ENCODE peak calls at places on chromosomes 16 and 17, in nine cellular contexts. B is T-helper 9 cell; U is nucleus accumbens; L is activated CD8-positive, alpha-beta T cell treated with anti-CD3 and anti-CD28 coated beads, Interleukin-2, amount 10 ng/mL, durations not matched to agents 7 days and 5 days; K is cardiac muscle cell; E is dermis microvascular lymphatic vessel endothelial cell; P is GM03348; Z is A549; H is left kidney. M is an unnamed sample.

GRCh38 chr17:45839442-45839841 is 5.2 kb upstream of the SPPL2C start:
- DNase-seq in U (no peak), Z (no peak), K (no peak), H (no peak), B (no peak), L (no peak), P (no peak), E (no peak), M (no peak)

GRCh38 chr16:26475579-26475978 is 591.1 kb upstream of the C16orf82 start:
- DNase-seq in L (no peak), U (no peak), B (no peak), H (no peak), Z (no peak), K (no peak), E (no peak), P (no peak), M (no peak)

GRCh38 chr16:50480206-50480605 is 68.0 kb upstream of the NKD1 start:
- DNase-seq in E (no peak), P (no peak), K (no peak), H (no peak), U (no peak), Z (no peak), B (no peak), L (no peak), M (no peak)

GRCh38 chr17:63555475-63556156 is 5.3 kb downstream of the DCAF7 start:
- DNase-seq in E (no peak), Z (no peak), K (no peak), P (no peak), H (no peak), U (no peak), B (no peak), L (no peak), M (peak)

GRCh38 chr17:79272666-79273219 is 198.1 kb downstream of the ENGASE start:
- DNase-seq in P (no peak), K (peak), B (no peak), Z (peak), U (no peak), H (no peak), E (peak), L (no peak), M (no peak)

GRCh38 chr16:49484454-49484853 is 110.8 kb downstream of the C16orf78 start:
- DNase-seq in K (peak), B (no peak), U (no peak), P (peak), L (no peak), H (peak), E (peak), Z (no peak), M (no peak)

GRCh38 chr17:47934856-47935255 is 6.5 kb upstream of the PNPO start:
- DNase-seq in L (no peak), B (no peak), Z (no peak), H (no peak), U (no peak), P (no peak), E (no peak), K (no peak), M (no peak)

GRCh38 chr16:50604610-50605009 is 56.4 kb downstream of the NKD1 start:
- DNase-seq in E (no peak), P (no peak), Z (no peak), B (no peak), K (no peak), H (no peak), L (no peak), U (no peak), M (no peak)

GRCh38 chr16:30032083-30032819 is 1.2 kb upstream of the TLCD3B start:
- DNase-seq in H (peak), P (peak), B (peak), Z (peak), E (peak), L (peak), K (peak), U (no peak), M (peak)

GRCh38 chr16:51049678-51050378 is 101.2 kb downstream of the SALL1 start:
- DNase-seq in P (no peak), H (no peak), U (no peak), E (no peak), B (no peak), Z (no peak), L (no peak), K (no peak), M (no peak)

GRCh38 chr17:21044971-21045370 is 2.2 kb upstream of the USP22 start:
- DNase-seq in H (no peak), U (no peak), P (no peak), L (no peak), Z (no peak), B (no peak), E (no peak), K (no peak), M (no peak)

GRCh38 chr17:226108-226772 is 44.8 kb upstream of the DOC2B start:
- DNase-seq in H (no peak), L (no peak), E (no peak), B (no peak), U (no peak), Z (no peak), K (no peak), P (no peak), M (no peak)

GRCh38 chr17:21573961-21574610 is 118.2 kb upstream of the KCNJ18 start:
- DNase-seq in B (peak), U (peak), P (peak), K (no peak), H (peak), L (no peak), Z (no peak), E (peak), M (no peak)

GRCh38 chr16:89122322-89122831 is 28.7 kb downstream of the ACSF3 start:
- DNase-seq in P (no peak), Z (no peak), B (peak), L (peak), K (no peak), H (peak), E (no peak), U (no peak), M (no peak)

GRCh38 chr16:53257001-53257400 is 177.3 kb upstream of the RBL2 start:
- DNase-seq in Z (no peak), K (no peak), B (no peak), L (no peak), P (peak), H (no peak), U (no peak), E (peak), M (no peak)

GRCh38 chr16:83810906-83811305 is 3.1 kb downstream of the HSBP1 start:
- DNase-seq in P (peak), L (no peak), U (no peak), E (no peak), K (no peak), H (no peak), B (no peak), Z (no peak), M (no peak)

GRCh38 chr16:4298761-4299522 is 16.9 kb upstream of the GLIS2 start:
- DNase-seq in U (no peak), Z (peak), B (no peak), E (peak), K (peak), L (no peak), H (peak), P (peak), M (no peak)

GRCh38 chr16:65817799-65818198 is 548.7 kb upstream of the CDH5 start:
- DNase-seq in K (no peak), U (no peak), P (no peak), E (no peak), L (no peak), H (no peak), B (no peak), Z (no peak), M (no peak)

GRCh38 chr17:32869345-32870026 is 7.4 kb downstream of the MYO1D start:
- DNase-seq in U (no peak), P (no peak), E (peak), H (no peak), L (no peak), K (no peak), Z (no peak), B (no peak), M (no peak)

GRCh38 chr16:14505846-14506245 is 124.2 kb downstream of the PARN start:
- DNase-seq in L (no peak), B (no peak), P (no peak), Z (peak), E (peak), K (no peak), U (no peak), H (no peak), M (no peak)

GRCh38 chr16:88738167-88739084 is 32.1 kb downstream of the CTU2 start:
- DNase-seq in B (no peak), P (no peak), L (no peak), H (peak), E (no peak), K (no peak), U (no peak), Z (no peak), M (no peak)

GRCh38 chr17:64281962-64282752 is 19.1 kb upstream of the TEX2 start:
- DNase-seq in K (peak), P (peak), E (peak), Z (peak), U (no peak), L (peak), B (peak), H (peak), M (peak)

GRCh38 chr17:75776399-75777242 is 8.0 kb upstream of the UNK start:
- DNase-seq in K (no peak), U (no peak), B (no peak), P (no peak), E (no peak), Z (no peak), L (peak), H (peak), M (peak)

GRCh38 chr16:1470543-1471251 is 4.1 kb downstream of the CLCN7 start:
- DNase-seq in H (no peak), P (no peak), B (no peak), Z (no peak), U (no peak), K (no peak), L (no peak), E (peak), M (no peak)

GRCh38 chr17:50051082-50051576 is 4.8 kb upstream of the ITGA3 start:
- DNase-seq in P (peak), U (no peak), B (no peak), H (no peak), K (no peak), L (peak), E (peak), Z (peak), M (no peak)

GRCh38 chr16:56657555-56658430 is at the start of gene MT1F:
- DNase-seq in B (peak), U (no peak), P (peak), E (peak), H (peak), L (peak), K (peak), Z (peak), M (no peak)

GRCh38 chr17:37698856-37699255 is 46.0 kb downstream of the HNF1B start:
- DNase-seq in H (no peak), E (no peak), L (no peak), K (no peak), U (no peak), B (no peak), Z (no peak), P (no peak), M (no peak)

GRCh38 chr16:89507834-89508590 is at the start of gene SPG7:
- DNase-seq in K (peak), P (peak), B (peak), E (peak), H (peak), L (peak), U (peak), Z (peak), M (peak)

M was measured in Kasumi-1.